ENCODE peak calls at places on chromosome 2, in six cellular contexts. J, D, K, R, W and U are unnamed samples. For H3K27me3 and H3K4me1, the result is how much of the 10 kb centered on the place peaks cover.

GRCh38 chr2:217434183-217434620 is 568.6 kb downstream of the TNS1 start:
- DNase-seq in J (peak), D (peak), K (peak), R (peak), W (peak), U (peak)

GRCh38 chr2:126704434-126705165 is 48.6 kb downstream of the GYPC start:
- DNase-seq in J (peak), D (no peak), K (no peak), R (no peak), W (no peak), U (no peak)

GRCh38 chr2:16548036-16548435 is 117.6 kb downstream of the CYRIA start:
- DNase-seq in J (no peak), D (no peak), K (no peak), R (no peak), W (no peak), U (no peak)

GRCh38 chr2:208406474-208407451 is at the start of gene PTH2R:
- DNase-seq in J (no peak), D (peak), K (no peak), R (no peak), W (no peak), U (no peak)

GRCh38 chr2:100840519-100840918 is 20.6 kb downstream of the NPAS2 start:
- DNase-seq in J (no peak), D (no peak), K (no peak), R (no peak), W (no peak), U (no peak)

GRCh38 chr2:157321514-157321913 is 4.1 kb downstream of the ERMN start:
- DNase-seq in J (no peak), D (no peak), K (no peak), R (no peak), W (no peak), U (no peak)

GRCh38 chr2:190205643-190206042 is 114.0 kb downstream of the HIBCH start:
- DNase-seq in J (no peak), D (no peak), K (no peak), R (no peak), W (no peak), U (no peak)

GRCh38 chr2:200300065-200300464 is 6.4 kb upstream of the SPATS2L start:
- DNase-seq in J (no peak), D (no peak), K (no peak), R (no peak), W (no peak), U (no peak)

GRCh38 chr2:197911667-197912066 is 107.3 kb downstream of the PLCL1 start:
- DNase-seq in J (no peak), D (no peak), K (no peak), R (no peak), W (no peak), U (no peak)

GRCh38 chr2:149920389-149920788 is 332.8 kb upstream of the MMADHC start:
- DNase-seq in J (no peak), D (no peak), K (no peak), R (no peak), W (no peak), U (no peak)

GRCh38 chr2:204074434-204074833 is 137.9 kb downstream of the ICOS start:
- DNase-seq in J (no peak), D (no peak), K (no peak), R (no peak), W (no peak), U (no peak)

GRCh38 chr2:42169869-42170465 is 814 bp downstream of the EML4 start:
- DNase-seq in J (peak), D (no peak), K (no peak), R (peak), W (no peak), U (no peak)

GRCh38 chr2:109586687-109587086 is 27.1 kb downstream of the SEPTIN10 start:
- DNase-seq in J (no peak), D (no peak), K (no peak), R (no peak), W (no peak), U (no peak)

GRCh38 chr2:24830351-24830750 is 37.1 kb downstream of the CENPO start:
- DNase-seq in J (peak), D (no peak), K (no peak), R (no peak), W (no peak), U (peak)

GRCh38 chr2:99818842-99819241 is 323.5 kb downstream of the AFF3 start:
- DNase-seq in J (no peak), D (no peak), K (no peak), R (peak), W (no peak), U (no peak)

GRCh38 chr2:170863087-170863486 is 46.4 kb downstream of the GAD1 start:
- DNase-seq in J (no peak), D (no peak), K (no peak), R (no peak), W (no peak), U (no peak)

GRCh38 chr2:190283783-190284182 is 35.8 kb downstream of the HIBCH start:
- DNase-seq in J (no peak), D (no peak), K (no peak), R (no peak), W (no peak), U (no peak)

GRCh38 chr2:239209806-239210205 is 191.0 kb downstream of the HDAC4 start:
- DNase-seq in J (no peak), D (no peak), K (no peak), R (no peak), W (no peak), U (no peak)

GRCh38 chr2:133705287-133705686 is 137.0 kb upstream of the NCKAP5 start:
- DNase-seq in J (no peak), D (no peak), K (no peak), R (no peak), W (no peak), U (no peak)

GRCh38 chr2:148876190-148876588 is 1.2 kb downstream of the KIF5C start:
- DNase-seq in J (no peak), D (no peak), K (no peak), R (peak), W (no peak), U (no peak)

GRCh38 chr2:83459456-83459855 is 999.6 kb downstream of the SUCLG1 start:
- DNase-seq in J (no peak), D (no peak), K (no peak), R (no peak), W (no peak), U (no peak)

GRCh38 chr2:43224571-43225092 is 1.8 kb downstream of the ZFP36L2 start:
- DNase-seq in J (no peak), D (peak), K (no peak), R (peak), W (no peak), U (no peak)

DNA sequence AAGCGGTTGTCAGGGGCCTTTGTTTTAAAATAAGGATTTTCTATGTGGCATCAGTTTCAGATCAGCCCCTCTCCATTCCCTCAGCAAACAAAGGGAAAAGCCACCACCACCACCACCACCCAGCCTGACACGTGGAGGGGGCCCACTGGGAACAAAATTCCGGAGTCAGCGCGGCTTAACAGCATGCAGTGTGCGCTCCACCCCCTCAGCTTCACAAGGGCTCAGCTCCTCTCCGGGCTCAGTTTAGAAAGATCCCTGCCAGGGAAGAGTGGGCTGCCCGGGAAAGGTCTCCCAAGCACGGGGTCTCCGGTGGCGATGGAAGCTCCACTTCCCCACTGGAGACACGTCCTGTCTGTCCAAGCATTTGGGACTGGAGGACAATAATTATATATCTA is 55.7 kb downstream of the SNORC start:
- DNase-seq in J (no peak), D (no peak), K (no peak), R (no peak), W (no peak), U (no peak)
- H3K27me3 ChIP-seq in J (under half), D (half or more), K (under half), R (under half), W (under half), U (under half)

GRCh38 chr2:98487101-98487805 is 42.6 kb downstream of the INPP4A start:
- DNase-seq in J (no peak), D (no peak), K (no peak), R (no peak), W (no peak), U (no peak)
- H3K4me1 ChIP-seq in J (under half), D (under half), K (under half), R (half or more), W (under half), U (under half)

GRCh38 chr2:56170988-56171387 is 12.8 kb upstream of the CCDC85A start:
- DNase-seq in J (no peak), D (no peak), K (no peak), R (no peak), W (no peak), U (no peak)

GRCh38 chr2:56170536-56170935 is 13.3 kb upstream of the CCDC85A start:
- DNase-seq in J (peak), D (no peak), K (no peak), R (no peak), W (no peak), U (no peak)

GRCh38 chr2:56167616-56168015 is 16.2 kb upstream of the CCDC85A start:
- DNase-seq in J (no peak), D (no peak), K (no peak), R (no peak), W (no peak), U (no peak)

GRCh38 chr2:56168163-56168562 is 15.6 kb upstream of the CCDC85A start:
- DNase-seq in J (no peak), D (no peak), K (peak), R (no peak), W (no peak), U (no peak)

GRCh38 chr2:56169521-56169920 is 14.3 kb upstream of the CCDC85A start:
- DNase-seq in J (no peak), D (no peak), K (no peak), R (no peak), W (no peak), U (no peak)
- H3K27me3 ChIP-seq in J (under half), D (under half), K (under half), R (under half), W (under half), U (under half)

GRCh38 chr2:47301277-47301618 is 101.7 kb upstream of the MSH2 start:
- DNase-seq in J (no peak), D (no peak), K (no peak), R (no peak), W (no peak), U (no peak)
- H3K4me1 ChIP-seq in J (under half), D (under half), K (under half), R (under half), W (under half), U (under half)

GRCh38 chr2:236501026-236501425 is 68.6 kb upstream of the ACKR3 start:
- DNase-seq in J (no peak), D (no peak), K (no peak), R (no peak), W (no peak), U (no peak)

GRCh38 chr2:236503100-236503499 is 66.5 kb upstream of the ACKR3 start:
- DNase-seq in J (no peak), D (no peak), K (no peak), R (peak), W (no peak), U (no peak)

GRCh38 chr2:236499691-236500573 is 69.7 kb upstream of the ACKR3 start:
- DNase-seq in J (no peak), D (no peak), K (no peak), R (no peak), W (no peak), U (no peak)

GRCh38 chr2:236503583-236503982 is 66.0 kb upstream of the ACKR3 start:
- DNase-seq in J (no peak), D (no peak), K (no peak), R (no peak), W (no peak), U (no peak)

DNA sequence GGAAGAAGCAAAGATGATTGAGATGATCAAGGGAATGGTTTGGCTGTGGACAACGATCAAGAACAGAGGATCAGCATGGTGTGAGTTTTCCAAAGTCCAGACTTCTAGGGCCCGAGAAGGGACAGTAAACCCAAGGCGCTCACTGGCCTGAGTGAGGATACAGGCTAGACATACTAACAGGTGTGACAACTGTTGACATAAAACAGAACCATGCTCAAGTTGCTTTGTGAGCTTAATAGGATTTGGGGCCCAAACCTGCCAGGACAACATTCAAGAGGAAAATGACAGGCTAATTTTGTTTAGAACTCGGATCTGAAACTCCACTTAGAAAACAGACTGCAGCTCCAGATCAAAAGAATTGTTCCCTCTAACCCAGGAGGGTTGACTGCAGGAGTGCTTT is 68.1 kb upstream of the ACKR3 start:
- DNase-seq in J (no peak), D (no peak), K (no peak), R (no peak), W (no peak), U (no peak)
- H3K27me3 ChIP-seq in J (under half), D (under half), K (under half), R (under half), W (under half), U (under half)

DNA sequence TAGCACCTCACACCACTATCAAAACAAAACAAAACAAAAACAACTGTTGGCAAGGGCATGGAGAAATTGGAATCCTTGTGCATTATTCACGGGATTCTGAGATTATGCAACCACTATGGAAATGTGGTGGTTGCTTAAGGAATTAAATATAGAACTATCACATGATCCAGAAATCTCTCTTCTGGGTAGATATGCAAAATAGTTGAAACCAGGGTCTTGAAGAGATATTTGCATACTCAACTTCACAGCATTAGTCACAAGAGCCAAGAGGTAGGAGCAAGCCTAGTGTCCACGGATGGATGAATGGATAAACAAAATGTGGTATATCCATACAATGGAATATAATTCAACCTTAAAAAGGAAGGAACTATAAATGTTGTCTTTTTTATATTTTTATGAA is 7.0 kb downstream of the TMEM131 start:
- DNase-seq in J (no peak), D (no peak), K (no peak), R (no peak), W (no peak), U (no peak)
- H3K4me1 ChIP-seq in J (under half), D (under half), K (under half), R (under half), W (under half), U (under half)

GRCh38 chr2:44936715-44937687 is 4.5 kb upstream of the SIX3 start:
- DNase-seq in J (no peak), D (no peak), K (no peak), R (no peak), W (no peak), U (no peak)

GRCh38 chr2:44939074-44940052 is 2.1 kb upstream of the SIX3 start:
- DNase-seq in J (no peak), D (no peak), K (no peak), R (no peak), W (no peak), U (no peak)

GRCh38 chr2:44940053-44940494 is 1.4 kb upstream of the SIX3 start:
- DNase-seq in J (no peak), D (no peak), K (no peak), R (no peak), W (no peak), U (no peak)

GRCh38 chr2:44937688-44938240 is 3.7 kb upstream of the SIX3 start:
- DNase-seq in J (peak), D (no peak), K (no peak), R (no peak), W (no peak), U (no peak)

DNA sequence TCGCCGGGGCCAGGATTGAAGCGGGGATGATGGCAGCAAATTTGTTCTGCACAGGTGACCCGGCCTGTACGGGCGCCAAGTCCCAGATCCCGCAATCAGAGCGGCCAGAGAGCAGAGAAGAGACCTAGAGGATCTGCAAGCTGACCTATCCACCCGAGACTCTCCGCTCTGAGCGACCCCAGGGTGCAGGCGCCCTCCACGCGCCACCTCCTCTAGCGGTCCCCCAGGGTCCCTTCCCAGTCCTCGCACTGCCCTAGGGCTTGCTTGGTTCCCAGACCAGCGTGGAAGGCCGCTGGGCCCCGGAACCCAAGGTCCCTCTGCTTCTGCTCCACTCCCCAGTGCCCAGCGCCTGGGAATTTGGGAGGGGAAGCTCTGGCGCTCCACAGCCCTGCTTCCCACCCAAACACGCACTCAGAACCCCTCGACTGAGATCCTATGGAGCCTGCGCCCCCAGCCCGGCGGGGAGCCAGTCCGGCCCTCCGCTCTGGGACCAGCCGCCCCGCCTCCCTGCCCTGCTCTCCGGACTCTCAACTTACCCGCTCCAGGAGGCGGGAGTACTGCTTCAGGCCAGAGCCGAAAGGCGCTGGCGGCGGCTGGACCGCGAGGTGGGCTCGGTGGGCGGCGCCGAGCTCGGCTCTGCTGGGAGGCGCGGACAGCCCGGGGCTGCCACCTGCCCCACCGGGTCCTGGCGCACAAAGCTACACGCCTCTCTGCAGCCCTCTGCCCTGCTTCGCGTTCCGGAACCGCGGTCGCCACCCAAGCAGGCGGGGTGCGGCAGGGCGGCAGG is 3.0 kb upstream of the SIX3 start:
- DNase-seq in J (no peak), D (no peak), K (no peak), R (no peak), W (no peak), U (no peak)
- H3K27me3 ChIP-seq in J (half or more), D (half or more), K (under half), R (under half), W (half or more), U (under half)

DNA sequence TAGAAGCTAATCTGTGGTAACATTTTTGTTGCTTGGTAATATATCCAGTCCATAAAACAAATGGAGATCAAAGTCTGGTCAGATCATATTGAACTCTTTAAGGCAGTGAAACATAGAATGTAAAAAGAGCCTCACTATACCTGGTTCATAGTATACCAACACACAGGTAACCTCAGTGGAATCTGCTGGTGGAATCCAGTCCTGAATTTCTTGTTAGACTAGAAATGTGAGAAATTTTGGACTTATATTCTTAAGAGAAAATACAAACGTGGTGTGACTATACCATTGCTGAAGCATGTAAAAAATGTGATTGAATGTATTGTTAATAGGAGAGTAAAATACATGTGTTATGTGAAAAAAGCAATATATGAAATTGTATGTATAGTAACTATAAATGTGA is 46.1 kb upstream of the GRHL1 start:
- DNase-seq in J (no peak), D (no peak), K (no peak), R (no peak), W (no peak), U (no peak)
- H3K4me1 ChIP-seq in J (under half), D (under half), K (under half), R (under half), W (under half), U (under half)

GRCh38 chr2:118634876-118635275 is 212.6 kb downstream of the EN1 start:
- DNase-seq in J (no peak), D (no peak), K (no peak), R (no peak), W (no peak), U (no peak)
- H3K27me3 ChIP-seq in J (under half), D (under half), K (under half), R (under half), W (under half), U (under half)